ENCODE peak calls at places on chromosomes 3 and 15, in eight cellular contexts. One of them, this sample, is unnamed.

GRCh38 chr15:101614001-101614585 is 38.1 kb downstream of the TM2D3 start:
- DNase-seq in tibial artery: no peak
- DNase-seq in dorsolateral prefrontal cortex: no peak
- DNase-seq in foreskin fibroblast: no peak
- DNase-seq in PC-9: peak
- DNase-seq in stomach: no peak
- DNase-seq in A673: no peak
- DNase-seq in adrenal gland: no peak
- DNase-seq in this sample: no peak

GRCh38 chr3:101571028-101571895 is 2.7 kb upstream of the PCNP start:
- DNase-seq in tibial artery: no peak
- DNase-seq in dorsolateral prefrontal cortex: no peak
- DNase-seq in foreskin fibroblast: no peak
- DNase-seq in PC-9: no peak
- DNase-seq in stomach: no peak
- DNase-seq in A673: peak
- DNase-seq in adrenal gland: no peak
- DNase-seq in this sample: no peak

GRCh38 chr15:62565620-62566019 is 400.5 kb upstream of the C2CD4B start:
- DNase-seq in tibial artery: no peak
- DNase-seq in dorsolateral prefrontal cortex: no peak
- DNase-seq in foreskin fibroblast: no peak
- DNase-seq in PC-9: no peak
- DNase-seq in stomach: no peak
- DNase-seq in A673: no peak
- DNase-seq in adrenal gland: no peak
- DNase-seq in this sample: no peak

GRCh38 chr3:49618412-49618811 is 55.7 kb upstream of the APEH start:
- DNase-seq in tibial artery: no peak
- DNase-seq in dorsolateral prefrontal cortex: no peak
- DNase-seq in foreskin fibroblast: no peak
- DNase-seq in PC-9: no peak
- DNase-seq in stomach: no peak
- DNase-seq in A673: no peak
- DNase-seq in adrenal gland: no peak
- DNase-seq in this sample: no peak

GRCh38 chr3:51977449-51978142 is 2.7 kb downstream of the ABHD14A start:
- DNase-seq in tibial artery: no peak
- DNase-seq in dorsolateral prefrontal cortex: no peak
- DNase-seq in foreskin fibroblast: no peak
- DNase-seq in PC-9: no peak
- DNase-seq in stomach: no peak
- DNase-seq in A673: no peak
- DNase-seq in adrenal gland: no peak
- DNase-seq in this sample: no peak

GRCh38 chr15:80251505-80252280 is at the start of gene CTXND1:
- DNase-seq in tibial artery: no peak
- DNase-seq in dorsolateral prefrontal cortex: no peak
- DNase-seq in foreskin fibroblast: no peak
- DNase-seq in PC-9: no peak
- DNase-seq in stomach: no peak
- DNase-seq in A673: no peak
- DNase-seq in adrenal gland: no peak
- DNase-seq in this sample: no peak

GRCh38 chr15:59539799-59540198 is 71.8 kb upstream of the GCNT3 start:
- DNase-seq in tibial artery: no peak
- DNase-seq in dorsolateral prefrontal cortex: no peak
- DNase-seq in foreskin fibroblast: no peak
- DNase-seq in PC-9: no peak
- DNase-seq in stomach: peak
- DNase-seq in A673: no peak
- DNase-seq in adrenal gland: no peak
- DNase-seq in this sample: no peak

GRCh38 chr3:8497582-8497981 is 4.0 kb upstream of the LMCD1 start:
- DNase-seq in tibial artery: no peak
- DNase-seq in dorsolateral prefrontal cortex: no peak
- DNase-seq in foreskin fibroblast: peak
- DNase-seq in PC-9: no peak
- DNase-seq in stomach: no peak
- DNase-seq in A673: no peak
- DNase-seq in adrenal gland: no peak
- DNase-seq in this sample: no peak

GRCh38 chr15:32641517-32642059 is at the start of gene SCG5:
- DNase-seq in tibial artery: no peak
- DNase-seq in dorsolateral prefrontal cortex: peak
- DNase-seq in foreskin fibroblast: no peak
- DNase-seq in PC-9: no peak
- DNase-seq in stomach: no peak
- DNase-seq in A673: no peak
- DNase-seq in adrenal gland: no peak
- DNase-seq in this sample: no peak

GRCh38 chr3:24829632-24830229 is 335.1 kb upstream of the THRB start:
- DNase-seq in tibial artery: no peak
- DNase-seq in dorsolateral prefrontal cortex: no peak
- DNase-seq in foreskin fibroblast: no peak
- DNase-seq in PC-9: peak
- DNase-seq in stomach: peak
- DNase-seq in A673: no peak
- DNase-seq in adrenal gland: no peak
- DNase-seq in this sample: no peak

GRCh38 chr3:141312359-141313090 is 55.8 kb upstream of the ZBTB38 start:
- DNase-seq in tibial artery: no peak
- DNase-seq in dorsolateral prefrontal cortex: no peak
- DNase-seq in foreskin fibroblast: no peak
- DNase-seq in PC-9: no peak
- DNase-seq in stomach: no peak
- DNase-seq in A673: no peak
- DNase-seq in adrenal gland: no peak
- DNase-seq in this sample: no peak

GRCh38 chr3:172635588-172635987 is 75.3 kb downstream of the NCEH1 start:
- DNase-seq in tibial artery: no peak
- DNase-seq in dorsolateral prefrontal cortex: no peak
- DNase-seq in foreskin fibroblast: no peak
- DNase-seq in PC-9: peak
- DNase-seq in stomach: no peak
- DNase-seq in A673: no peak
- DNase-seq in adrenal gland: no peak
- DNase-seq in this sample: peak

GRCh38 chr3:97687734-97688133 is 76.8 kb upstream of the ARL6 start:
- DNase-seq in tibial artery: no peak
- DNase-seq in dorsolateral prefrontal cortex: no peak
- DNase-seq in foreskin fibroblast: no peak
- DNase-seq in PC-9: no peak
- DNase-seq in stomach: no peak
- DNase-seq in A673: no peak
- DNase-seq in adrenal gland: no peak
- DNase-seq in this sample: no peak

GRCh38 chr15:44537728-44538240 is 837 bp downstream of the EIF3J start:
- DNase-seq in tibial artery: no peak
- DNase-seq in dorsolateral prefrontal cortex: no peak
- DNase-seq in foreskin fibroblast: no peak
- DNase-seq in PC-9: no peak
- DNase-seq in stomach: no peak
- DNase-seq in A673: no peak
- DNase-seq in adrenal gland: no peak
- DNase-seq in this sample: peak

GRCh38 chr3:104673981-104674380 is 692.7 kb upstream of the ALCAM start:
- DNase-seq in tibial artery: no peak
- DNase-seq in dorsolateral prefrontal cortex: no peak
- DNase-seq in foreskin fibroblast: no peak
- DNase-seq in PC-9: no peak
- DNase-seq in stomach: no peak
- DNase-seq in A673: no peak
- DNase-seq in adrenal gland: no peak
- DNase-seq in this sample: no peak

GRCh38 chr3:129402210-129402609 is 26.2 kb downstream of the EFCAB12 start:
- DNase-seq in tibial artery: no peak
- DNase-seq in dorsolateral prefrontal cortex: no peak
- DNase-seq in foreskin fibroblast: no peak
- DNase-seq in PC-9: no peak
- DNase-seq in stomach: no peak
- DNase-seq in A673: no peak
- DNase-seq in adrenal gland: no peak
- DNase-seq in this sample: no peak

GRCh38 chr3:129398803-129399144 is 29.7 kb downstream of the EFCAB12 start:
- DNase-seq in tibial artery: no peak
- DNase-seq in dorsolateral prefrontal cortex: no peak
- DNase-seq in foreskin fibroblast: no peak
- DNase-seq in PC-9: no peak
- DNase-seq in stomach: peak
- DNase-seq in A673: no peak
- DNase-seq in adrenal gland: peak
- DNase-seq in this sample: peak

GRCh38 chr3:129402616-129403015 is 25.8 kb downstream of the EFCAB12 start:
- DNase-seq in tibial artery: no peak
- DNase-seq in dorsolateral prefrontal cortex: no peak
- DNase-seq in foreskin fibroblast: no peak
- DNase-seq in PC-9: no peak
- DNase-seq in stomach: no peak
- DNase-seq in A673: no peak
- DNase-seq in adrenal gland: no peak
- DNase-seq in this sample: no peak

GRCh38 chr3:129399145-129399894 is 29.1 kb downstream of the EFCAB12 start:
- DNase-seq in tibial artery: peak
- DNase-seq in dorsolateral prefrontal cortex: peak
- DNase-seq in foreskin fibroblast: peak
- DNase-seq in PC-9: peak
- DNase-seq in stomach: peak
- DNase-seq in A673: peak
- DNase-seq in adrenal gland: peak
- DNase-seq in this sample: peak

DNA sequence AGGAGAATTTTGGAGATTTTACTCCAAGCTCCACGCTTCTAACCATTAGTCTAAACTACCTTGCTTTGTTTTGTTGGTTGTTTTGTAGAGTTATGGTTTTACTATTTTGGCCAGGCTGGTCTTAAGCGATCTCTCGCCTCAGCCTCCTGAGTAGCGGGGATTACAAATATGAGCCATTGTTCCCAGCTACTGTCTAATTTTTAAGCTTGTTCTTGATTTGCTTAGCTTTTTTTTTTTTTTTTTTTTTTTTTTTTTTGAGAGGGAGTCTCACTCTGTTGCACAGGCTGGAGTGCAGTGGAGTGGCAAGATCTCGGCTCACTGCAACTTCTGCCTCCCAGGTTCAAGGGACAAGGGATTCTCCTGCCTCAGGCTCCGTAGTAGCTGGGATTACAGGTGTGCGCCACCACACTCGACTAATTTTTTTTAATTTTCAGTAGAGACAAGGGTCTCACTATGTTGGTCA is 28.5 kb downstream of the EFCAB12 start:
- DNase-seq in tibial artery: no peak
- DNase-seq in dorsolateral prefrontal cortex: no peak
- DNase-seq in foreskin fibroblast: no peak
- DNase-seq in PC-9: no peak
- DNase-seq in stomach: no peak
- DNase-seq in A673: no peak
- DNase-seq in adrenal gland: no peak
- DNase-seq in this sample: peak
- H3K4me3 ChIP-seq in tibial artery: peak
- H3K4me3 ChIP-seq in dorsolateral prefrontal cortex: peak
- H3K4me3 ChIP-seq in foreskin fibroblast: no peak
- H3K4me3 ChIP-seq in PC-9: peak
- H3K4me3 ChIP-seq in stomach: peak
- H3K4me3 ChIP-seq in A673: peak
- H3K4me3 ChIP-seq in adrenal gland: no peak
- H3K4me3 ChIP-seq in this sample: peak

DNA sequence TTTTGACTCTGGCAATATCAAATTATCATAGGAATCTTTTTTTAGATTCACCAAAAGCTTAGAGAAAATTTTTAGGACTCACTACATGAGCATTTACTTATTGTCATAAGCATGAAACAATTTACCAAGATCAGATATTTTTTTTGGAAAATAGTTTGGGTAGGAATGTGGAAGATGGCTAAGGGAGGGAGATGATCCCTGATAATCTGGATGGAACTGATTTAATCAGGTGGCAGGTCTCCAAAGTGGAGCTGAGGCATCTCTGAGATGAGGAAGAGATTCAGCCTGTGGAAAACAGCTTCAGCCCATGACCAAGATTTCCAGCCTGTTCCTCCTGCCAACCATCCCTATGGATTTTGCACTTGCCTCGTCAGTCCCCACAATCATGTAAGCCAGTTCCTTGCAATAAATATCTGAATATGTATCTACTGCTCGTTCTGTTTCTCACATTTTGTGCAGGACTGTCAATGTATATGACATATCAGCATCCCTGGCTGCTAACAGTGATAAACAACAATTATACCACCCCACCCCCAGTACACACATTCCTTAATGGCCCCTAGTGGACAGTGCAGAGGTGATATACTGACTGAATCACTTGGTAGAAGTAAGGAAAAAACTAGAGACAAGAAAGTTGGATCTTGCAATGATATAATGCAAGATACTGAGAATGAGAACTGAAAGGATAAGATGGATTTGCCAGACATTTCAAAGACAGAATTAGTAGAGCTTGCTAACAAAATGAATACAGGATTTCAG is 183.8 kb downstream of the NEK10 start:
- DNase-seq in tibial artery: no peak
- DNase-seq in dorsolateral prefrontal cortex: no peak
- DNase-seq in foreskin fibroblast: no peak
- DNase-seq in PC-9: no peak
- DNase-seq in stomach: no peak
- DNase-seq in A673: no peak
- DNase-seq in adrenal gland: no peak
- DNase-seq in this sample: no peak
- TF ChIP-seq CTCF in tibial artery: no peak
- TF ChIP-seq CTCF in dorsolateral prefrontal cortex: no peak
- TF ChIP-seq CTCF in foreskin fibroblast: no peak
- TF ChIP-seq CTCF in PC-9: no peak
- TF ChIP-seq CTCF in stomach: no peak
- TF ChIP-seq CTCF in A673: no peak
- TF ChIP-seq CTCF in adrenal gland: no peak
- TF ChIP-seq CTCF in this sample: no peak

DNA sequence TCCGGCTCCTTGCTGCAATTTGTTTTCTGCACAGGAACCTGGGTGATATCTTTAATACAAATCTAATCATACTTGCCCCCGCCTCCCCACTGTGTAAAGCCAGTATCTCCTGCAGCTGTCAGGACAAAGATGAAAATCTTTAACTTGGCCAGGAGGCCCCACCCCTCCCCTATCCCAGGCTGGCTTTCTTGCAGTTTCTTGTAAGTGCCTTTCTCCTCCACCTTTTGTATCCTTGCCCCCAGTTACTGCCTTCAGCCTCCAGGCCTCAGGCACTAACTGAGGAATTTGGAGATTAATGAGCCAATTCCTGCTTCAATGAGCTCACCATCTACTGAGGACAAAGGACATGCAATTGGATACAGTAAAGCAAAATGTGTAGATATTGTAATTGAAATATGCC is 6.5 kb downstream of the GCSAM start:
- DNase-seq in tibial artery: no peak
- DNase-seq in dorsolateral prefrontal cortex: no peak
- DNase-seq in foreskin fibroblast: no peak
- DNase-seq in PC-9: peak
- DNase-seq in stomach: no peak
- DNase-seq in A673: peak
- DNase-seq in adrenal gland: no peak
- DNase-seq in this sample: no peak
- H3K4me3 ChIP-seq in tibial artery: no peak
- H3K4me3 ChIP-seq in dorsolateral prefrontal cortex: no peak
- H3K4me3 ChIP-seq in foreskin fibroblast: no peak
- H3K4me3 ChIP-seq in PC-9: no peak
- H3K4me3 ChIP-seq in stomach: no peak
- H3K4me3 ChIP-seq in A673: no peak
- H3K4me3 ChIP-seq in adrenal gland: no peak
- H3K4me3 ChIP-seq in this sample: no peak

GRCh38 chr15:41660235-41661077 is at the start of gene MGA:
- DNase-seq in tibial artery: peak
- DNase-seq in dorsolateral prefrontal cortex: peak
- DNase-seq in foreskin fibroblast: peak
- DNase-seq in PC-9: peak
- DNase-seq in stomach: peak
- DNase-seq in A673: peak
- DNase-seq in adrenal gland: peak
- DNase-seq in this sample: peak
- TF ChIP-seq CTCF in tibial artery: no peak
- TF ChIP-seq CTCF in dorsolateral prefrontal cortex: peak
- TF ChIP-seq CTCF in foreskin fibroblast: no peak
- TF ChIP-seq CTCF in PC-9: no peak
- TF ChIP-seq CTCF in stomach: no peak
- TF ChIP-seq CTCF in A673: peak
- TF ChIP-seq CTCF in adrenal gland: peak
- TF ChIP-seq CTCF in this sample: no peak

This sample was measured in NB4.